ENCODE peak calls at places on chromosomes 6 and 20, in five cellular contexts. T is K562, O is A549, A is HepG2, P is endothelial cell of umbilical vein. B is an unnamed sample.

GRCh38 chr6:44453146-44453545 is 65.6 kb downstream of the CDC5L start:
- DNase-seq in O (no peak), P (no peak), A (no peak), T (no peak), B (no peak)

GRCh38 chr6:30960907-30961673 is 20.3 kb downstream of the MUCL3 start:
- DNase-seq in A (peak; percentile 50), P (no peak), T (no peak), O (no peak), B (no peak)

GRCh38 chr6:74480561-74480960 is 725.3 kb downstream of the COL12A1 start:
- DNase-seq in P (no peak), T (no peak), O (no peak), A (no peak), B (no peak)

GRCh38 chr20:57896563-57896962 is 186.7 kb upstream of the PMEPA1 start:
- DNase-seq in O (no peak), A (no peak), P (no peak), T (no peak), B (no peak)

GRCh38 chr20:10667077-10667401 is 6.8 kb downstream of the JAG1 start:
- DNase-seq in O (no peak), A (no peak), T (no peak), P (peak; percentile 89), B (no peak)

GRCh38 chr6:161694995-161695394 is 421.1 kb upstream of the AGPAT4 start:
- DNase-seq in A (peak; percentile 13), P (peak; percentile 4), T (peak; percentile 42), O (no peak), B (no peak)

GRCh38 chr6:26497610-26498009 is 2.5 kb upstream of the BTN1A1 start:
- DNase-seq in T (no peak), O (no peak), P (no peak), A (no peak), B (no peak)

GRCh38 chr20:40551125-40551530 is 137.9 kb downstream of the MAFB start:
- DNase-seq in A (no peak), P (no peak), O (no peak), T (no peak), B (no peak)

GRCh38 chr6:53605543-53606235 is 59.9 kb downstream of the KLHL31 start:
- DNase-seq in O (no peak), A (no peak), P (no peak), T (no peak), B (no peak)

GRCh38 chr20:43744121-43744520 is 17.3 kb upstream of the GTSF1L start:
- DNase-seq in T (no peak), P (no peak), A (no peak), O (no peak), B (no peak)

GRCh38 chr6:68427630-68428029 is 207.5 kb upstream of the ADGRB3 start:
- DNase-seq in A (no peak), O (no peak), P (no peak), T (no peak), B (no peak)

GRCh38 chr6:118896339-118897136 is 2.6 kb downstream of the ASF1A start:
- DNase-seq in O (peak; percentile 18), P (peak; percentile 76), A (peak; percentile 78), T (peak; percentile 54), B (no peak)

GRCh38 chr20:57202309-57202708 is 64.1 kb downstream of the BMP7 start:
- DNase-seq in P (no peak), A (no peak), O (no peak), T (no peak), B (no peak)

GRCh38 chr6:50952092-50952932 is 133.6 kb downstream of the TFAP2B start:
- DNase-seq in P (no peak), A (no peak), T (peak; percentile 61), O (no peak), B (no peak)

GRCh38 chr20:63035284-63036185 is 28.8 kb upstream of the BHLHE23 start:
- DNase-seq in A (no peak), O (no peak), T (no peak), P (no peak), B (no peak)

GRCh38 chr6:20159781-20160540 is 52.3 kb downstream of the MBOAT1 start:
- DNase-seq in O (no peak), P (no peak), T (no peak), A (no peak), B (no peak)

GRCh38 chr6:116616757-116617093 is 446 bp downstream of the RSPH4A start:
- DNase-seq in A (no peak), P (no peak), O (peak; percentile 18), T (peak; percentile 26), B (peak; percentile 55)

GRCh38 chr6:33801611-33802010 is 2.2 kb downstream of the MLN start:
- DNase-seq in T (no peak), O (no peak), A (no peak), P (no peak), B (no peak)

GRCh38 chr6:46940433-46941226 is 18.9 kb upstream of the ADGRF5 start:
- DNase-seq in O (no peak), P (no peak), A (no peak), T (no peak), B (no peak)

GRCh38 chr6:88105741-88106340 is 58.2 kb downstream of the SPACA1 start:
- DNase-seq in A (no peak), P (no peak), O (no peak), T (no peak), B (no peak)

GRCh38 chr20:32443386-32443974 is 85.3 kb downstream of the ASXL1 start:
- DNase-seq in T (no peak), A (no peak), P (no peak), O (no peak), B (no peak)

GRCh38 chr6:14549871-14550270 is 432.3 kb downstream of the CD83 start:
- DNase-seq in T (no peak), P (no peak), A (no peak), O (no peak), B (no peak)

GRCh38 chr20:20318318-20319161 is 49.4 kb upstream of the INSM1 start:
- DNase-seq in O (no peak), P (no peak), A (no peak), T (no peak), B (no peak)

GRCh38 chr20:49668181-49668877 is 45.3 kb downstream of the B4GALT5 start:
- DNase-seq in P (no peak), O (no peak), T (peak; percentile 91), A (no peak), B (no peak)

GRCh38 chr20:45032781-45033180 is 66.5 kb downstream of the STK4 start:
- DNase-seq in A (no peak), T (no peak), O (no peak), P (no peak), B (no peak)

GRCh38 chr6:21992178-21992967 is 304.5 kb downstream of the PRL start:
- DNase-seq in T (peak; percentile 63), O (no peak), A (no peak), P (no peak), B (no peak)

GRCh38 chr6:110491644-110492317 is 15.4 kb upstream of the SLC22A16 start:
- DNase-seq in T (no peak), P (no peak), A (no peak), O (no peak), B (no peak)

GRCh38 chr6:88004707-88005106 is 42.9 kb upstream of the SPACA1 start:
- DNase-seq in T (no peak), A (no peak), P (no peak), O (no peak), B (no peak)

GRCh38 chr6:90284236-90284744 is 12.4 kb downstream of the BACH2 start:
- DNase-seq in O (peak; percentile 62), P (peak; percentile 90), A (no peak), T (peak; percentile 63), B (no peak)

GRCh38 chr6:24933868-24934401 is 1.8 kb downstream of the RIPOR2 start:
- DNase-seq in A (peak; percentile 43), P (peak; percentile 22), T (peak; percentile 56), O (peak; percentile 12), B (peak; percentile 70)
- TF ChIP-seq JUN in A (no peak), P (no peak), T (no peak), O (no peak), B (no peak)

GRCh38 chr6:75489025-75489424 is 4.6 kb downstream of the FILIP1 start:
- DNase-seq in O (no peak), A (no peak), T (no peak), P (peak; percentile 78), B (no peak)
- H3K4me3 ChIP-seq in O (no peak overlapping the region), A (no peak overlapping the region), T (no peak overlapping the region), P (no peak overlapping the region), B (no peak overlapping the region)

GRCh38 chr6:133590196-133590595 is 298.7 kb upstream of the TCF21 start:
- DNase-seq in T (no peak), O (peak; percentile 17), P (no peak), A (no peak), B (no peak)
- TF ChIP-seq JUN in T (no peak), O (peak; percentile 80), P (no peak), A (no peak), B (no peak)

GRCh38 chr6:130680118-130680517 is 147.1 kb upstream of the SMLR1 start:
- DNase-seq in A (no peak), O (no peak), T (no peak), P (no peak), B (no peak)
- H3K4me3 ChIP-seq in A (no peak overlapping the region), O (no peak overlapping the region), T (no peak overlapping the region), P (no peak overlapping the region), B (no peak overlapping the region)